ENCODE peak calls at places on chromosomes 7 and 10, in four cellular contexts. K, B, C and F are unnamed samples.

GRCh38 chr10:49579621-49580020 is 30.5 kb upstream of the SLC18A3 start:
- DNase-seq in K (no peak), C (no peak), B (no peak), F (no peak)

GRCh38 chr7:45919947-45920542 is 1.0 kb downstream of the IGFBP3 start:
- DNase-seq in B (no peak), K (no peak), C (no peak), F (no peak)

GRCh38 chr7:50409856-50410468 is 40.2 kb downstream of the FIGNL1 start:
- DNase-seq in K (no peak), B (peak), C (peak), F (no peak)

GRCh38 chr7:105306160-105306784 is 82.4 kb downstream of the SRPK2 start:
- DNase-seq in B (no peak), C (no peak), K (no peak), F (no peak)

GRCh38 chr7:155603190-155603857 is 41.1 kb upstream of the RBM33 start:
- DNase-seq in K (no peak), C (no peak), B (no peak), F (no peak)

GRCh38 chr7:101124376-101125056 is 2.4 kb upstream of the SERPINE1 start:
- DNase-seq in K (no peak), C (no peak), B (peak), F (no peak)

GRCh38 chr7:66500087-66500486 is 128.6 kb upstream of the KCTD7 start:
- DNase-seq in C (no peak), B (no peak), K (peak), F (no peak)

GRCh38 chr10:126216221-126216701 is 172.0 kb downstream of the ADAM12 start:
- DNase-seq in B (no peak), K (no peak), C (no peak), F (no peak)

GRCh38 chr7:118862733-118863132 is 638.2 kb downstream of the ANKRD7 start:
- DNase-seq in K (no peak), B (no peak), C (no peak), F (no peak)

GRCh38 chr7:50620418-50620817 is 55.2 kb upstream of the DDC start:
- DNase-seq in C (no peak), K (no peak), B (no peak), F (no peak)

GRCh38 chr7:156022483-156023459 is 210.5 kb upstream of the SHH start:
- DNase-seq in K (no peak), C (no peak), B (no peak), F (no peak)

GRCh38 chr7:132145466-132145865 is 430.8 kb downstream of the PLXNA4 start:
- DNase-seq in B (no peak), C (no peak), K (no peak), F (no peak)

GRCh38 chr7:35988818-35989217 is 164.2 kb upstream of the EEPD1 start:
- DNase-seq in K (no peak), B (no peak), C (no peak), F (no peak)

GRCh38 chr7:155002411-155003214 is at the start of gene PAXIP1:
- DNase-seq in B (peak), K (peak), C (no peak), F (peak)

GRCh38 chr7:105461518-105461917 is 60.6 kb downstream of the PUS7 start:
- DNase-seq in C (no peak), B (no peak), K (no peak), F (no peak)

GRCh38 chr7:150856303-150857275 is 4.3 kb downstream of the AOC1 start:
- DNase-seq in C (no peak), B (no peak), K (no peak), F (no peak)

GRCh38 chr7:151113344-151114150 is 27.3 kb downstream of the AGAP3 start:
- DNase-seq in K (peak), C (no peak), B (no peak), F (no peak)

GRCh38 chr7:128236924-128237586 is 4.0 kb upstream of the LEP start:
- DNase-seq in B (peak), C (peak), K (peak), F (no peak)

GRCh38 chr7:151080522-151081169 is at the start of gene FASTK:
- DNase-seq in C (no peak), K (peak), B (no peak), F (peak)

GRCh38 chr10:86365346-86366032 is 1.1 kb downstream of the GRID1 start:
- DNase-seq in C (no peak), K (no peak), B (no peak), F (peak)

GRCh38 chr7:140287988-140288387 is 110.3 kb downstream of the SLC37A3 start:
- DNase-seq in C (no peak), B (no peak), K (no peak), F (no peak)

GRCh38 chr7:37916673-37917660 is at the start of gene SFRP4:
- DNase-seq in B (no peak), C (no peak), K (peak), F (no peak)

GRCh38 chr7:5656233-5656632 is 125.2 kb downstream of the RNF216 start:
- DNase-seq in K (no peak), C (no peak), B (no peak), F (no peak)

GRCh38 chr7:95915731-95916130 is 143.4 kb downstream of the DYNC1I1 start:
- DNase-seq in B (no peak), K (no peak), C (no peak), F (no peak)

GRCh38 chr10:51302316-51302715 is 228.0 kb downstream of the PRKG1 start:
- DNase-seq in K (no peak), B (no peak), C (no peak), F (no peak)

GRCh38 chr10:132654708-132655661 is 117.4 kb downstream of the INPP5A start:
- DNase-seq in B (peak), C (no peak), K (peak), F (peak)

GRCh38 chr10:73529089-73529832 is 33.4 kb upstream of the PPP3CB start:
- DNase-seq in C (peak), K (peak), B (peak), F (peak)

GRCh38 chr10:48804740-48805182 is 120.1 kb downstream of the WDFY4 start:
- DNase-seq in C (peak), K (no peak), B (peak), F (no peak)

GRCh38 chr7:22569586-22570321 is 69.8 kb upstream of the STEAP1B start:
- DNase-seq in B (peak), K (no peak), C (no peak), F (no peak)

GRCh38 chr7:149003018-149003417 is 25.3 kb downstream of the PDIA4 start:
- DNase-seq in B (no peak), K (no peak), C (no peak), F (no peak)

GRCh38 chr10:123559823-123560092 is 106.4 kb upstream of the GPR26 start:
- DNase-seq in B (no peak), C (no peak), K (no peak), F (no peak)

GRCh38 chr10:123561145-123561448 is 105.1 kb upstream of the GPR26 start:
- DNase-seq in B (no peak), C (no peak), K (no peak), F (no peak)

GRCh38 chr10:123562387-123562786 is 103.8 kb upstream of the GPR26 start:
- DNase-seq in C (no peak), B (no peak), K (no peak), F (no peak)

GRCh38 chr10:123559066-123559822 is 106.9 kb upstream of the GPR26 start:
- DNase-seq in B (peak), C (no peak), K (peak), F (peak)

GRCh38 chr10:123560301-123561144 is 105.6 kb upstream of the GPR26 start:
- DNase-seq in B (no peak), K (no peak), C (no peak), F (no peak)
- TF ChIP-seq SPI1 in B (no peak), K (no peak), C (no peak), F (no peak)

DNA sequence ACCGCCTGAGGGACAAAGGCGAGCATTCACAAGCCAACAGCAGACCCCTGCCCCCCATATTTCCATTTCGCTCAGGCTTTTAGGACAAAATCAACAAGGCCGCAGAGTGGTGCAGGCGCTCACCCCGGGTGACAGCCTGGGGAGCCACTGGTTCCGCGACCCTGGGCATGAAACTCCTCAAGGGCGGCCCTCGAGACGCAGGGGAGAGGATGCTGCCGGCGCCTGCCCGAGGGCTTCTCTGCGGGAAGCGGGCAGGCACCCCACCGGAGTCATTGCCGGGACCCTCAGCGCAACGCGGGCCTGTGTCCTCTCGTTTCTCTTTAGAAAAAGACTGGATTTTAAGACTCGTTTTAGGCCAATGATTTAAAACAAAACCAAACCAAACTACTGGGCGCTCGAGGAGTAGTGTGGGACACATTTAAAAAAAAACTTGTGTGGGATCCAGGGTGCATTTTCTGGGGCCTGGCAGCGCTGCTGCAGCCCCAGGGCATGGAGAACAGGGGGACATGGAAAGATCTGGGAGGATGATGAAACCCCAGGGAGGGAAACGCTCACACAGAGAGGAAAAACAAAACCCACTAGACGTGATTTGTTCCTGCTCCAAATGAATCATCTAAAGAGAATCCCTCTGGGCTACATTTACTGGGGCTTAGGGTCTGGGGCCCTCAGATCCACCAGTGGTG is 14.2 kb upstream of the HOXA13 start:
- DNase-seq in B (no peak), C (no peak), K (no peak), F (no peak)
- TF ChIP-seq SPI1 in B (no peak), C (no peak), K (no peak), F (no peak)

DNA sequence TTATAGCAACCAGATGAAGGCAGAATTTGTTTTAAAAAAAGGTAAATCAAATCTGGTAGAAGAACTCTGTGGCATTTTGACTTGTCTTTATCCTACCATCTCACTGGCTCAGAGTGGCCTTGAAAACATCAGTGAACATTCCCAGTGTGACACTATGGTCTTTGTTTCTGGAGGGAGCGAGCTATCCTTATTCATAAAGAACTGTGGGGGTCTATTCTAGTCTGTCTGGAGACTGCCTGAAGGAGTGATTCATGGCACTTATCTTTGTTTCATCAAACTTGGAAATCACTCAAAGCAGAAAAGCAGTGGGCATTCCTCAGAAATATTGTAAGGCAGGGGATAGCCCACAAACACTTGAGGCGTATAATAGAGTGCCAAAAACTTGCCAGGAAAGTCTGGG is 719.1 kb downstream of the PCDH15 start:
- DNase-seq in C (no peak), B (no peak), K (no peak), F (no peak)
- TF ChIP-seq SPI1 in C (no peak), B (no peak), K (no peak), F (no peak)

GRCh38 chr7:141351175-141351574 is 200.0 kb upstream of the AGK start:
- DNase-seq in C (no peak), B (no peak), K (no peak), F (no peak)

GRCh38 chr7:141356096-141356495 is 195.1 kb upstream of the AGK start:
- DNase-seq in K (no peak), C (no peak), B (no peak), F (no peak)

GRCh38 chr7:141355057-141355456 is 196.2 kb upstream of the AGK start:
- DNase-seq in K (no peak), B (no peak), C (no peak), F (no peak)

GRCh38 chr7:141358376-141358775 is 192.8 kb upstream of the AGK start:
- DNase-seq in B (no peak), K (no peak), C (no peak), F (no peak)

GRCh38 chr7:141354251-141354650 is 197.0 kb upstream of the AGK start:
- DNase-seq in K (no peak), B (no peak), C (no peak), F (no peak)
- TF ChIP-seq SPI1 in K (no peak), B (no peak), C (no peak), F (no peak)

GRCh38 chr7:70770154-70770553 is 361.8 kb upstream of the GALNT17 start:
- DNase-seq in K (no peak), C (no peak), B (no peak), F (no peak)
- TF ChIP-seq SPI1 in K (no peak), C (no peak), B (no peak), F (no peak)

DNA sequence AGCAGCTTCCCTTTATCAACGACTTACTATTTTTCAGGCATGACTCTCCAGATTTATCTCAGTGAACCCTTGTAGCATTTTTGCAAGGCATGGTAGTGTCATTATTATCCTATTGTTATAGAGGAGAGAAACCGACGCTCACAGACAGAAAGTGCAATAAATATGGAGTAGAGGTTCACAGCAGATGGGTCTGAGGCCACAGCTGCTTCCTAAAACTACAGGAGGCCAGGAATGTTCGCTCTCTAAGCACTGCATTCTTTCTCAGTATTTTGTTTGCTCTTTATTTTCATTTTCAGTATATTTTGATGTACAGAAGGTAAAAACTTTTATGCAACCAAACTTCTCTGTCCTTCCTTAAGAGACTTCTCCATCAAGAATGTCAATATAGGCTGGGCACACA is 4.5 kb upstream of the AEBP1 start:
- DNase-seq in C (no peak), B (no peak), K (no peak), F (no peak)
- TF ChIP-seq SPI1 in C (no peak), B (no peak), K (no peak), F (no peak)

GRCh38 chr7:153682628-153683027 is 369.6 kb upstream of the DPP6 start:
- DNase-seq in K (no peak), C (no peak), B (no peak), F (no peak)
- TF ChIP-seq SPI1 in K (no peak), C (no peak), B (no peak), F (no peak)

GRCh38 chr7:79529214-79529895 is 75.9 kb upstream of the MAGI2 start:
- DNase-seq in K (no peak), B (no peak), C (no peak), F (no peak)
- TF ChIP-seq SPI1 in K (no peak), B (no peak), C (no peak), F (no peak)